ENCODE peak calls at places on chromosomes 2 and 18, in nine cellular contexts. V, H, G, J, L, T, K, X and F are unnamed samples. For H3K4me1 and H3K9me3, the result is how much of the 10 kb centered on the place peaks cover.

GRCh38 chr2:40540026-40540425 is 88.1 kb upstream of the SLC8A1 start:
- DNase-seq in K (no peak), J (no peak), V (no peak), G (no peak), T (no peak), L (no peak), H (no peak), X (no peak), F (no peak)

GRCh38 chr2:10448646-10449480 is 736 bp upstream of the ODC1 start:
- DNase-seq in J (peak), G (peak), V (peak), X (peak), L (peak), K (peak), T (peak), H (peak), F (peak)

GRCh38 chr2:128269358-128270305 is 49.0 kb downstream of the HS6ST1 start:
- DNase-seq in K (no peak), V (no peak), X (no peak), T (peak), J (no peak), H (no peak), G (no peak), L (no peak), F (peak)

GRCh38 chr2:88055436-88056128 is at the start of gene KRCC1:
- DNase-seq in G (peak), X (peak), H (peak), K (peak), V (peak), T (peak), L (peak), J (peak), F (peak)

GRCh38 chr2:38465789-38466127 is 88.7 kb upstream of the ATL2 start:
- DNase-seq in G (peak), X (no peak), H (no peak), T (no peak), L (peak), V (peak), K (no peak), J (no peak), F (no peak)

GRCh38 chr18:54532962-54533361 is 58.1 kb upstream of the DYNAP start:
- DNase-seq in T (no peak), K (no peak), L (no peak), V (no peak), J (no peak), H (no peak), G (no peak), X (no peak), F (no peak)

GRCh38 chr2:38160517-38160916 is 84.6 kb upstream of the CYP1B1 start:
- DNase-seq in T (no peak), K (no peak), G (no peak), V (no peak), J (no peak), L (no peak), H (no peak), X (no peak), F (no peak)

GRCh38 chr18:49377742-49378141 is 82.7 kb downstream of the DYM start:
- DNase-seq in K (no peak), G (no peak), V (no peak), X (no peak), J (no peak), H (no peak), T (no peak), L (no peak), F (no peak)

GRCh38 chr18:59233017-59233410 is 13.1 kb downstream of the GRP start:
- DNase-seq in V (no peak), X (no peak), L (no peak), G (no peak), H (no peak), K (no peak), J (no peak), T (no peak), F (no peak)

DNA sequence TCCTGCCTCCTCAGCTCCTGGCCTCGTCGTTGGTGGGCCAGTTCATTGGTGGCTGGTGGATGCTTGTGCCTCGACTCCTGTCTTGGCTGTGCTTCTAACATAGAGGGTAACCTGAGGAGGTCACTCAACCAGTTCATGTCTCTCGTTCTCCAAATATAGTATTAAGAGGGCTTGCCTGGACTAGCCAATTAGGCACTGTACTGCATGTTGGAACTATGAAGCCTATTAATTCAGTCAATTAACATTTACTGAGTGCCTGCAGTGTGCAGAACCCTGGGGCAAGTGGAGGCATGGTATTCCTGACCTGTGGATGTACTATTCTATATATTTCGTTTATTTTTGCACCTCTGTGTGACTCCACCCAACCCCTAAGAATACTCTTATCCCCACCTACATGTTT is 89.9 kb upstream of the PELI1 start:
- DNase-seq in T (no peak), H (no peak), G (no peak), X (peak), V (no peak), J (no peak), K (no peak), L (no peak), F (no peak)
- H3K4me1 ChIP-seq in T (under half), H (under half), G (under half), X (under half), V (under half), J (under half), K (under half), L (under half), F (under half)

DNA sequence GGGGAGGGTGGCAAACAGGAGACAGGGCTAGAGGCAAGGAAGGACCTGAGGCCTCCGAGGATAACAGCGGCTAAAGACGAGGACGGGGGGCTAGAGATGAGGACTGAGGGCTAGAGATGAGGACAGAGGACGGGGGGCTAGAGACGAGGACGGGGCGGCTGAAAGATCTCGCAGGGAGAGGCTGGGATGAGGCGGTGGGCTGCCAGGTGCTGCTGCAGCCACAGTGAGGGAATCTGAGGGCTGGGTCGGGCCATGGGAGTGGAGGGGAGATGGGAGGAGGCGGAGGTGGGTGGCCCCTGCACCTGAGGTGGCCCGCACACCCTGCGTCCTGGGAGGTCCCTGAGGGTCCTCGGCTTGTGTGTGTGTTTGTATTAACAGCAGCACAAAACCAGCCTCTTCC is 350.2 kb upstream of the SALL3 start:
- DNase-seq in K (no peak), L (no peak), T (no peak), X (no peak), J (no peak), G (no peak), V (no peak), H (no peak), F (no peak)
- H3K9me3 ChIP-seq in K (under half), L (under half), T (under half), X (under half), J (under half), G (under half), V (under half), H (under half), F (under half)

DNA sequence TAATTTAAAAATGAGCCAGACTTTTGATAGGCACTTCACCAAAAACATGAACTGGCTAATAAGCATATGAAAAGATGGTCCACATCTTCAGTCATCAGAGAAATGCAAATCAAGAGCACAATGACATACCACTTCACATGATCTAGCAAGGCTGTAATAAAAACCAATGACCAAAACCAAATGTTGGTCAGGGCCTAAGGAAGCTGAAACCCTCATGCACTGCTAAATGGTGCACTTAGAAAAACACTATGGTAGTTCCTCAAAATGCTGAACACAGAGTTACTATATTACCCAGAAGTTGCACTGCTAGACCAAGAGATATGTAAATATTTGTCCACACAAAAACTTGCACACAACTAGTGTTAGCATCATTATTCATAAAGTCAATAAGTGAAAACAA is 504.9 kb upstream of the SOX11 start:
- DNase-seq in V (no peak), H (no peak), K (no peak), G (no peak), X (no peak), T (no peak), L (no peak), J (no peak), F (no peak)
- H3K4me1 ChIP-seq in V (under half), H (under half), K (under half), G (under half), X (under half), T (under half), L (under half), J (under half), F (under half)

GRCh38 chr2:197666277-197666676 is 9.1 kb downstream of the RFTN2 start:
- DNase-seq in J (no peak), X (no peak), T (no peak), G (no peak), K (no peak), V (no peak), L (no peak), H (no peak), F (no peak)
- H3K9me3 ChIP-seq in J (half or more), X (under half), T (under half), G (under half), K (under half), V (under half), L (under half), H (under half), F (under half)